ENCODE peak calls at places on chromosomes 5 and 9, in nine cellular contexts. N is cardiac fibroblast; S is suprapubic skin; U is lower leg skin; K is NCI-H1105 treated with DMSO at 0.1 percent for 48 hours; P is fibroblast of the aortic adventitia; J is sciatic nerve; E is AG09309; Y is activated CD4-positive, alpha-beta T cell treated with anti-CD3 and anti-CD28 coated beads, Interleukin-2, amount 10 ng/mL, durations not matched to agents 7 days and 5 days. G is an unnamed sample.

GRCh38 chr9:69759478-69760277 is at the start of gene PTAR1:
- DNase-seq in N (peak), S (peak), U (peak), K (peak), P (peak), J (peak), E (peak), Y (peak), G (peak)

GRCh38 chr9:134178781-134179551 is 14.6 kb upstream of the RNU6ATAC start:
- DNase-seq in N (peak), S (peak), U (no peak), K (no peak), P (peak), J (peak), E (no peak), Y (no peak), G (peak)

GRCh38 chr5:75611324-75612210 is at the start of gene ANKDD1B:
- DNase-seq in N (peak), S (peak), U (no peak), K (no peak), P (peak), J (peak), E (no peak), Y (no peak), G (peak)

GRCh38 chr5:65951330-65951729 is 25.0 kb downstream of the ERBIN start:
- DNase-seq in N (no peak), S (no peak), U (no peak), K (no peak), P (no peak), J (no peak), E (no peak), Y (no peak), G (no peak)

GRCh38 chr5:134247411-134247810 is 21.5 kb upstream of the PPP2CA start:
- DNase-seq in N (peak), S (no peak), U (no peak), K (no peak), P (peak), J (no peak), E (peak), Y (no peak), G (peak)

GRCh38 chr9:109986423-109987055 is 206.5 kb downstream of the PALM2AKAP2 start:
- DNase-seq in N (peak), S (no peak), U (no peak), K (no peak), P (peak), J (no peak), E (peak), Y (no peak), G (peak)

GRCh38 chr5:53820119-53820801 is 259.8 kb downstream of the NDUFS4 start:
- DNase-seq in N (no peak), S (no peak), U (no peak), K (peak), P (no peak), J (no peak), E (no peak), Y (no peak), G (no peak)

GRCh38 chr5:61044545-61044944 is 99.5 kb downstream of the NDUFAF2 start:
- DNase-seq in N (no peak), S (no peak), U (no peak), K (no peak), P (no peak), J (no peak), E (no peak), Y (no peak), G (no peak)

GRCh38 chr5:74516217-74516636 is 124.3 kb downstream of the ENC1 start:
- DNase-seq in N (peak), S (no peak), U (no peak), K (no peak), P (peak), J (no peak), E (no peak), Y (no peak), G (peak)

GRCh38 chr9:36006541-36006940 is 30.2 kb upstream of the RECK start:
- DNase-seq in N (no peak), S (no peak), U (no peak), K (no peak), P (no peak), J (no peak), E (no peak), Y (no peak), G (no peak)